ENCODE peak calls at places on chromosomes 4 and X, in nine cellular contexts. One of them, this sample, is unnamed.

GRCh38 chrX:69102805-69103204 is 62.4 kb downstream of the PJA1 start:
- DNase-seq in fibroblast of pulmonary artery: no peak
- DNase-seq in stimulated activated naive CD4-positive, alpha-beta T cell treated with Interleukin-2 at 50 U/mL for 16 hours: no peak
- DNase-seq in omental fat pad: no peak
- DNase-seq in CD8-positive, alpha-beta memory T cell: no peak
- DNase-seq in neural crest cell: no peak
- DNase-seq in substantia nigra: no peak
- DNase-seq in NCI-H187: no peak
- DNase-seq in NCI-H510A: no peak
- DNase-seq in this sample: no peak

GRCh38 chr4:99149620-99150019 is 5.5 kb upstream of the ADH4 start:
- DNase-seq in fibroblast of pulmonary artery: no peak
- DNase-seq in stimulated activated naive CD4-positive, alpha-beta T cell treated with Interleukin-2 at 50 U/mL for 16 hours: no peak
- DNase-seq in omental fat pad: no peak
- DNase-seq in CD8-positive, alpha-beta memory T cell: no peak
- DNase-seq in neural crest cell: no peak
- DNase-seq in substantia nigra: no peak
- DNase-seq in NCI-H187: no peak
- DNase-seq in NCI-H510A: no peak
- DNase-seq in this sample: no peak

GRCh38 chr4:53479731-53480525 is 102.5 kb downstream of the FIP1L1 start:
- DNase-seq in fibroblast of pulmonary artery: no peak
- DNase-seq in stimulated activated naive CD4-positive, alpha-beta T cell treated with Interleukin-2 at 50 U/mL for 16 hours: no peak
- DNase-seq in omental fat pad: no peak
- DNase-seq in CD8-positive, alpha-beta memory T cell: no peak
- DNase-seq in neural crest cell: no peak
- DNase-seq in substantia nigra: no peak
- DNase-seq in NCI-H187: no peak
- DNase-seq in NCI-H510A: no peak
- DNase-seq in this sample: no peak

GRCh38 chr4:103207673-103208072 is 9.5 kb upstream of the CENPE start:
- DNase-seq in fibroblast of pulmonary artery: no peak
- DNase-seq in stimulated activated naive CD4-positive, alpha-beta T cell treated with Interleukin-2 at 50 U/mL for 16 hours: no peak
- DNase-seq in omental fat pad: no peak
- DNase-seq in CD8-positive, alpha-beta memory T cell: no peak
- DNase-seq in neural crest cell: no peak
- DNase-seq in substantia nigra: peak; percentile 7
- DNase-seq in NCI-H187: no peak
- DNase-seq in NCI-H510A: no peak
- DNase-seq in this sample: no peak

GRCh38 chr4:24560770-24561415 is 23.5 kb downstream of the DHX15 start:
- DNase-seq in fibroblast of pulmonary artery: no peak
- DNase-seq in stimulated activated naive CD4-positive, alpha-beta T cell treated with Interleukin-2 at 50 U/mL for 16 hours: no peak
- DNase-seq in omental fat pad: no peak
- DNase-seq in CD8-positive, alpha-beta memory T cell: no peak
- DNase-seq in neural crest cell: no peak
- DNase-seq in substantia nigra: no peak
- DNase-seq in NCI-H187: no peak
- DNase-seq in NCI-H510A: no peak
- DNase-seq in this sample: no peak

GRCh38 chrX:40504801-40505605 is 75.8 kb upstream of the ATP6AP2 start:
- DNase-seq in fibroblast of pulmonary artery: peak; percentile 50
- DNase-seq in stimulated activated naive CD4-positive, alpha-beta T cell treated with Interleukin-2 at 50 U/mL for 16 hours: no peak
- DNase-seq in omental fat pad: no peak
- DNase-seq in CD8-positive, alpha-beta memory T cell: no peak
- DNase-seq in neural crest cell: no peak
- DNase-seq in substantia nigra: no peak
- DNase-seq in NCI-H187: no peak
- DNase-seq in NCI-H510A: no peak
- DNase-seq in this sample: no peak

GRCh38 chr4:128451270-128451905 is 163.8 kb upstream of the PGRMC2 start:
- DNase-seq in fibroblast of pulmonary artery: no peak
- DNase-seq in stimulated activated naive CD4-positive, alpha-beta T cell treated with Interleukin-2 at 50 U/mL for 16 hours: no peak
- DNase-seq in omental fat pad: no peak
- DNase-seq in CD8-positive, alpha-beta memory T cell: no peak
- DNase-seq in neural crest cell: no peak
- DNase-seq in substantia nigra: no peak
- DNase-seq in NCI-H187: no peak
- DNase-seq in NCI-H510A: no peak
- DNase-seq in this sample: no peak

GRCh38 chr4:87974856-87975462 is 555 bp upstream of the SPP1 start:
- DNase-seq in fibroblast of pulmonary artery: no peak
- DNase-seq in stimulated activated naive CD4-positive, alpha-beta T cell treated with Interleukin-2 at 50 U/mL for 16 hours: no peak
- DNase-seq in omental fat pad: no peak
- DNase-seq in CD8-positive, alpha-beta memory T cell: no peak
- DNase-seq in neural crest cell: no peak
- DNase-seq in substantia nigra: no peak
- DNase-seq in NCI-H187: no peak
- DNase-seq in NCI-H510A: peak; percentile 35
- DNase-seq in this sample: no peak

GRCh38 chrX:9533611-9534010 is 68.8 kb downstream of the TBL1X start:
- DNase-seq in fibroblast of pulmonary artery: no peak
- DNase-seq in stimulated activated naive CD4-positive, alpha-beta T cell treated with Interleukin-2 at 50 U/mL for 16 hours: no peak
- DNase-seq in omental fat pad: no peak
- DNase-seq in CD8-positive, alpha-beta memory T cell: no peak
- DNase-seq in neural crest cell: no peak
- DNase-seq in substantia nigra: no peak
- DNase-seq in NCI-H187: no peak
- DNase-seq in NCI-H510A: no peak
- DNase-seq in this sample: no peak

GRCh38 chrX:71282514-71283408 is 674 bp upstream of the NONO start:
- DNase-seq in fibroblast of pulmonary artery: peak; percentile 52
- DNase-seq in stimulated activated naive CD4-positive, alpha-beta T cell treated with Interleukin-2 at 50 U/mL for 16 hours: peak; percentile 64
- DNase-seq in omental fat pad: no peak
- DNase-seq in CD8-positive, alpha-beta memory T cell: no peak
- DNase-seq in neural crest cell: no peak
- DNase-seq in substantia nigra: peak; percentile 34
- DNase-seq in NCI-H187: no peak
- DNase-seq in NCI-H510A: no peak
- DNase-seq in this sample: peak; percentile 58

GRCh38 chr4:8189551-8190466 is 9.3 kb upstream of the SH3TC1 start:
- DNase-seq in fibroblast of pulmonary artery: no peak
- DNase-seq in stimulated activated naive CD4-positive, alpha-beta T cell treated with Interleukin-2 at 50 U/mL for 16 hours: no peak
- DNase-seq in omental fat pad: no peak
- DNase-seq in CD8-positive, alpha-beta memory T cell: no peak
- DNase-seq in neural crest cell: no peak
- DNase-seq in substantia nigra: no peak
- DNase-seq in NCI-H187: no peak
- DNase-seq in NCI-H510A: no peak
- DNase-seq in this sample: no peak

GRCh38 chrX:85024562-85024961 is 20.9 kb downstream of the APOOL start:
- DNase-seq in fibroblast of pulmonary artery: no peak
- DNase-seq in stimulated activated naive CD4-positive, alpha-beta T cell treated with Interleukin-2 at 50 U/mL for 16 hours: no peak
- DNase-seq in omental fat pad: no peak
- DNase-seq in CD8-positive, alpha-beta memory T cell: no peak
- DNase-seq in neural crest cell: no peak
- DNase-seq in substantia nigra: no peak
- DNase-seq in NCI-H187: no peak
- DNase-seq in NCI-H510A: no peak
- DNase-seq in this sample: no peak

GRCh38 chr4:183960912-183961569 is 55.9 kb downstream of the STOX2 start:
- DNase-seq in fibroblast of pulmonary artery: no peak
- DNase-seq in stimulated activated naive CD4-positive, alpha-beta T cell treated with Interleukin-2 at 50 U/mL for 16 hours: no peak
- DNase-seq in omental fat pad: no peak
- DNase-seq in CD8-positive, alpha-beta memory T cell: no peak
- DNase-seq in neural crest cell: no peak
- DNase-seq in substantia nigra: peak; percentile 48
- DNase-seq in NCI-H187: no peak
- DNase-seq in NCI-H510A: no peak
- DNase-seq in this sample: peak; percentile 3

GRCh38 chr4:137283737-137284136 is 248.6 kb downstream of the PCDH18 start:
- DNase-seq in fibroblast of pulmonary artery: peak; percentile 57
- DNase-seq in stimulated activated naive CD4-positive, alpha-beta T cell treated with Interleukin-2 at 50 U/mL for 16 hours: no peak
- DNase-seq in omental fat pad: no peak
- DNase-seq in CD8-positive, alpha-beta memory T cell: no peak
- DNase-seq in neural crest cell: no peak
- DNase-seq in substantia nigra: no peak
- DNase-seq in NCI-H187: no peak
- DNase-seq in NCI-H510A: no peak
- DNase-seq in this sample: no peak

GRCh38 chr4:94515365-94515764 is 63.6 kb downstream of the PDLIM5 start:
- DNase-seq in fibroblast of pulmonary artery: no peak
- DNase-seq in stimulated activated naive CD4-positive, alpha-beta T cell treated with Interleukin-2 at 50 U/mL for 16 hours: no peak
- DNase-seq in omental fat pad: no peak
- DNase-seq in CD8-positive, alpha-beta memory T cell: no peak
- DNase-seq in neural crest cell: no peak
- DNase-seq in substantia nigra: no peak
- DNase-seq in NCI-H187: no peak
- DNase-seq in NCI-H510A: no peak
- DNase-seq in this sample: no peak

GRCh38 chrX:41452972-41453371 is 5.8 kb downstream of the NYX start:
- DNase-seq in fibroblast of pulmonary artery: peak; percentile 36
- DNase-seq in stimulated activated naive CD4-positive, alpha-beta T cell treated with Interleukin-2 at 50 U/mL for 16 hours: no peak
- DNase-seq in omental fat pad: no peak
- DNase-seq in CD8-positive, alpha-beta memory T cell: no peak
- DNase-seq in neural crest cell: no peak
- DNase-seq in substantia nigra: no peak
- DNase-seq in NCI-H187: no peak
- DNase-seq in NCI-H510A: no peak
- DNase-seq in this sample: no peak

GRCh38 chr4:139207873-139208403 is 30.9 kb upstream of the ELF2 start:
- DNase-seq in fibroblast of pulmonary artery: no peak
- DNase-seq in stimulated activated naive CD4-positive, alpha-beta T cell treated with Interleukin-2 at 50 U/mL for 16 hours: no peak
- DNase-seq in omental fat pad: no peak
- DNase-seq in CD8-positive, alpha-beta memory T cell: no peak
- DNase-seq in neural crest cell: no peak
- DNase-seq in substantia nigra: peak; percentile 21
- DNase-seq in NCI-H187: no peak
- DNase-seq in NCI-H510A: no peak
- DNase-seq in this sample: no peak

GRCh38 chr4:118738999-118739690 is 54.0 kb downstream of the METTL14 start:
- DNase-seq in fibroblast of pulmonary artery: no peak
- DNase-seq in stimulated activated naive CD4-positive, alpha-beta T cell treated with Interleukin-2 at 50 U/mL for 16 hours: no peak
- DNase-seq in omental fat pad: no peak
- DNase-seq in CD8-positive, alpha-beta memory T cell: no peak
- DNase-seq in neural crest cell: no peak
- DNase-seq in substantia nigra: no peak
- DNase-seq in NCI-H187: no peak
- DNase-seq in NCI-H510A: no peak
- DNase-seq in this sample: no peak

GRCh38 chr4:1469043-1469442 is 62.8 kb upstream of the NKX1-1 start:
- DNase-seq in fibroblast of pulmonary artery: no peak
- DNase-seq in stimulated activated naive CD4-positive, alpha-beta T cell treated with Interleukin-2 at 50 U/mL for 16 hours: no peak
- DNase-seq in omental fat pad: no peak
- DNase-seq in CD8-positive, alpha-beta memory T cell: no peak
- DNase-seq in neural crest cell: no peak
- DNase-seq in substantia nigra: no peak
- DNase-seq in NCI-H187: no peak
- DNase-seq in NCI-H510A: no peak
- DNase-seq in this sample: no peak

GRCh38 chrX:39427492-39428289 is 626.4 kb downstream of the MID1IP1 start:
- DNase-seq in fibroblast of pulmonary artery: peak; percentile 26
- DNase-seq in stimulated activated naive CD4-positive, alpha-beta T cell treated with Interleukin-2 at 50 U/mL for 16 hours: peak; percentile 17
- DNase-seq in omental fat pad: no peak
- DNase-seq in CD8-positive, alpha-beta memory T cell: no peak
- DNase-seq in neural crest cell: no peak
- DNase-seq in substantia nigra: no peak
- DNase-seq in NCI-H187: no peak
- DNase-seq in NCI-H510A: no peak
- DNase-seq in this sample: no peak

GRCh38 chr4:107379054-107379869 is 340.8 kb downstream of the PAPSS1 start:
- DNase-seq in fibroblast of pulmonary artery: peak; percentile 35
- DNase-seq in stimulated activated naive CD4-positive, alpha-beta T cell treated with Interleukin-2 at 50 U/mL for 16 hours: no peak
- DNase-seq in omental fat pad: no peak
- DNase-seq in CD8-positive, alpha-beta memory T cell: no peak
- DNase-seq in neural crest cell: no peak
- DNase-seq in substantia nigra: no peak
- DNase-seq in NCI-H187: no peak
- DNase-seq in NCI-H510A: no peak
- DNase-seq in this sample: no peak

GRCh38 chr4:185849543-185850185 is 37.7 kb upstream of the SORBS2 start:
- DNase-seq in fibroblast of pulmonary artery: peak; percentile 81
- DNase-seq in stimulated activated naive CD4-positive, alpha-beta T cell treated with Interleukin-2 at 50 U/mL for 16 hours: no peak
- DNase-seq in omental fat pad: no peak
- DNase-seq in CD8-positive, alpha-beta memory T cell: no peak
- DNase-seq in neural crest cell: no peak
- DNase-seq in substantia nigra: no peak
- DNase-seq in NCI-H187: no peak
- DNase-seq in NCI-H510A: no peak
- DNase-seq in this sample: no peak

GRCh38 chr4:6452116-6452896 is 20.1 kb downstream of the PPP2R2C start:
- DNase-seq in fibroblast of pulmonary artery: no peak
- DNase-seq in stimulated activated naive CD4-positive, alpha-beta T cell treated with Interleukin-2 at 50 U/mL for 16 hours: no peak
- DNase-seq in omental fat pad: no peak
- DNase-seq in CD8-positive, alpha-beta memory T cell: no peak
- DNase-seq in neural crest cell: no peak
- DNase-seq in substantia nigra: no peak
- DNase-seq in NCI-H187: no peak
- DNase-seq in NCI-H510A: no peak
- DNase-seq in this sample: no peak

GRCh38 chrX:40471965-40472648 is 108.7 kb upstream of the ATP6AP2 start:
- DNase-seq in fibroblast of pulmonary artery: peak; percentile 60
- DNase-seq in stimulated activated naive CD4-positive, alpha-beta T cell treated with Interleukin-2 at 50 U/mL for 16 hours: no peak
- DNase-seq in omental fat pad: no peak
- DNase-seq in CD8-positive, alpha-beta memory T cell: no peak
- DNase-seq in neural crest cell: no peak
- DNase-seq in substantia nigra: peak; percentile 33
- DNase-seq in NCI-H187: no peak
- DNase-seq in NCI-H510A: peak; percentile 67
- DNase-seq in this sample: peak; percentile 27

GRCh38 chr4:105765690-105766407 is 57.3 kb downstream of the GSTCD start:
- DNase-seq in fibroblast of pulmonary artery: peak; percentile 93
- DNase-seq in stimulated activated naive CD4-positive, alpha-beta T cell treated with Interleukin-2 at 50 U/mL for 16 hours: no peak
- DNase-seq in omental fat pad: no peak
- DNase-seq in CD8-positive, alpha-beta memory T cell: no peak
- DNase-seq in neural crest cell: no peak
- DNase-seq in substantia nigra: no peak
- DNase-seq in NCI-H187: no peak
- DNase-seq in NCI-H510A: no peak
- DNase-seq in this sample: no peak

GRCh38 chr4:139764686-139765085 is 99.1 kb downstream of the MGST2 start:
- DNase-seq in fibroblast of pulmonary artery: no peak
- DNase-seq in stimulated activated naive CD4-positive, alpha-beta T cell treated with Interleukin-2 at 50 U/mL for 16 hours: no peak
- DNase-seq in omental fat pad: no peak
- DNase-seq in CD8-positive, alpha-beta memory T cell: no peak
- DNase-seq in neural crest cell: no peak
- DNase-seq in substantia nigra: no peak
- DNase-seq in NCI-H187: no peak
- DNase-seq in NCI-H510A: no peak
- DNase-seq in this sample: no peak

GRCh38 chrX:49829016-49829415 is at the start of gene PAGE4:
- DNase-seq in fibroblast of pulmonary artery: no peak
- DNase-seq in stimulated activated naive CD4-positive, alpha-beta T cell treated with Interleukin-2 at 50 U/mL for 16 hours: no peak
- DNase-seq in omental fat pad: no peak
- DNase-seq in CD8-positive, alpha-beta memory T cell: no peak
- DNase-seq in neural crest cell: no peak
- DNase-seq in substantia nigra: no peak
- DNase-seq in NCI-H187: no peak
- DNase-seq in NCI-H510A: no peak
- DNase-seq in this sample: no peak

GRCh38 chr4:75633846-75634245 is 3.5 kb upstream of the CDKL2 start:
- DNase-seq in fibroblast of pulmonary artery: peak; percentile 29
- DNase-seq in stimulated activated naive CD4-positive, alpha-beta T cell treated with Interleukin-2 at 50 U/mL for 16 hours: no peak
- DNase-seq in omental fat pad: no peak
- DNase-seq in CD8-positive, alpha-beta memory T cell: no peak
- DNase-seq in neural crest cell: no peak
- DNase-seq in substantia nigra: no peak
- DNase-seq in NCI-H187: no peak
- DNase-seq in NCI-H510A: no peak
- DNase-seq in this sample: no peak